ENCODE peak calls at places on chromosomes 5 and 9, in nine cellular contexts. Y, B, M, F, E, J, V, N and Q are unnamed samples.
A peak's percentile ranks its signal among the peaks of the same experiment; 100 is the strongest.

GRCh38 chr5:150386024-150386855 is 26.5 kb downstream of the CD74 start:
- DNase-seq in Y (no peak), B (no peak), M (no peak), F (no peak), E (no peak), J (no peak), V (no peak), N (no peak), Q (no peak)

GRCh38 chr5:109786177-109786576 is 96.5 kb downstream of the MAN2A1 start:
- DNase-seq in Y (no peak), B (no peak), M (no peak), F (no peak), E (no peak), J (no peak), V (no peak), N (no peak), Q (no peak)

GRCh38 chr5:180142008-180142803 is 66.8 kb downstream of the RASGEF1C start:
- DNase-seq in Y (no peak), B (no peak), M (no peak), F (no peak), E (no peak), J (no peak), V (no peak), N (no peak), Q (no peak)

GRCh38 chr9:95954940-95955339 is 79.4 kb downstream of the ERCC6L2 start:
- DNase-seq in Y (no peak), B (no peak), M (no peak), F (no peak), E (no peak), J (no peak), V (no peak), N (no peak), Q (no peak)

GRCh38 chr9:124078641-124079040 is 67.1 kb downstream of the LHX2 start:
- DNase-seq in Y (no peak), B (no peak), M (no peak), F (peak; percentile 35), E (no peak), J (no peak), V (no peak), N (no peak), Q (no peak)

GRCh38 chr5:159937580-159937979 is 21.3 kb downstream of the ADRA1B start:
- DNase-seq in Y (no peak), B (no peak), M (no peak), F (no peak), E (no peak), J (no peak), V (no peak), N (no peak), Q (no peak)

GRCh38 chr5:1172670-1173404 is 28.6 kb upstream of the SLC6A19 start:
- DNase-seq in Y (no peak), B (no peak), M (no peak), F (no peak), E (no peak), J (no peak), V (no peak), N (no peak), Q (no peak)

GRCh38 chr9:89955626-89956025 is 350.8 kb downstream of the GADD45G start:
- DNase-seq in Y (no peak), B (no peak), M (no peak), F (no peak), E (no peak), J (no peak), V (no peak), N (no peak), Q (no peak)

GRCh38 chr9:79694676-79695400 is 123.1 kb downstream of the TLE4 start:
- DNase-seq in Y (no peak), B (no peak), M (no peak), F (no peak), E (no peak), J (no peak), V (no peak), N (no peak), Q (no peak)

GRCh38 chr5:35468811-35469210 is 148.9 kb upstream of the SPEF2 start:
- DNase-seq in Y (no peak), B (no peak), M (no peak), F (no peak), E (no peak), J (no peak), V (no peak), N (no peak), Q (no peak)

GRCh38 chr5:122653087-122654017 is 121.5 kb upstream of the SNX2 start:
- DNase-seq in Y (no peak), B (no peak), M (no peak), F (no peak), E (no peak), J (no peak), V (no peak), N (no peak), Q (no peak)

GRCh38 chr9:5559659-5560058 is 49.3 kb downstream of the PDCD1LG2 start:
- DNase-seq in Y (no peak), B (no peak), M (no peak), F (no peak), E (no peak), J (no peak), V (no peak), N (no peak), Q (no peak)

GRCh38 chr5:168368854-168369253 is 77.4 kb downstream of the WWC1 start:
- DNase-seq in Y (no peak), B (no peak), M (no peak), F (no peak), E (no peak), J (no peak), V (no peak), N (no peak), Q (no peak)

GRCh38 chr9:133029994-133030316 is 842 bp upstream of the GTF3C5 start:
- DNase-seq in Y (no peak), B (no peak), M (no peak), F (no peak), E (no peak), J (no peak), V (no peak), N (no peak), Q (no peak)

GRCh38 chr5:43567967-43568366 is 11.1 kb upstream of the PAIP1 start:
- DNase-seq in Y (no peak), B (no peak), M (no peak), F (no peak), E (no peak), J (no peak), V (no peak), N (no peak), Q (no peak)

GRCh38 chr5:43564289-43564850 is 7.5 kb upstream of the PAIP1 start:
- DNase-seq in Y (no peak), B (no peak), M (no peak), F (no peak), E (no peak), J (no peak), V (no peak), N (no peak), Q (no peak)

GRCh38 chr5:43563321-43563720 is 6.4 kb upstream of the PAIP1 start:
- DNase-seq in Y (no peak), B (no peak), M (no peak), F (no peak), E (no peak), J (no peak), V (no peak), N (no peak), Q (no peak)

GRCh38 chr5:43561346-43561745 is 4.5 kb upstream of the PAIP1 start:
- DNase-seq in Y (no peak), B (no peak), M (no peak), F (no peak), E (no peak), J (no peak), V (no peak), N (no peak), Q (no peak)

GRCh38 chr5:43565043-43565442 is 8.2 kb upstream of the PAIP1 start:
- DNase-seq in Y (no peak), B (no peak), M (no peak), F (no peak), E (no peak), J (no peak), V (no peak), N (no peak), Q (no peak)
- H3K4me3 ChIP-seq in Y (no peak overlapping the region), B (no peak overlapping the region), M (no peak overlapping the region), F (no peak overlapping the region), E (no peak overlapping the region), J (no peak overlapping the region), V (no peak overlapping the region), N (no peak overlapping the region), Q (no peak overlapping the region)

DNA sequence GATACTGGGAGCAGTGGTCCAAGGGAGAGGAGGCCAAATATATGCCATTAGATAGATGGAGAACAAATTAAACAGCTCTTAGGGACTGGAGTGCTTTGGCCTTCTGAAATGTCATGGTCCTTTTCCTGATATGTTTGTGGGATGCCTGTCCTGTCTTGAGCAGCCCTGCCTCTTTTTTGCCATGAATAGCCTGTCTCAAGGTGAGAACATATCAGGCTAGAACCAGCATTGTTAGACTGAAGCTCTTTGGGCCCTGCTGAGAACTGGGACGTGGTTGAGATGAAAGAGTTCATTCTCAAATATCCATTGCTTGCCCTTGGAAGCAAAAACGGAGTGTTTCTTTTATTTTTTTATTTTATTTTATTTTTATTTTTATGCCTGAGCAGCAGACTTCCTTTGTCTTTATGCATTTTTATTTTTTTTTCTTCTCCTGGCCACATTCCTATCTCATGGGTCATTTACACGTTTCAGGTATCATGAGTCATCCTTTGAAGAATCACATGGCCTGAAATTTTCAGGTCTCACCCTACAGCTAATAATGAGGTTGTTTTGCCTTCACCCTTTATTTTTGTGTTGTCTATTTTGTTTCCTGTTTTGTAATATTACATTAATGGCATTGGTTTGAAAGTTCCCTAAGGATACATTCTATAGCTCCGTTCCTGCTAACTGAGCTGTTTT is 371.4 kb downstream of the PSAT1 start:
- DNase-seq in Y (no peak), B (no peak), M (no peak), F (no peak), E (no peak), J (no peak), V (no peak), N (no peak), Q (no peak)
- TF ChIP-seq EP300 in Y (peak; percentile 5), B (no peak), M (no peak), F (no peak), E (no peak), J (no peak), V (no peak), N (no peak), Q (no peak)

DNA sequence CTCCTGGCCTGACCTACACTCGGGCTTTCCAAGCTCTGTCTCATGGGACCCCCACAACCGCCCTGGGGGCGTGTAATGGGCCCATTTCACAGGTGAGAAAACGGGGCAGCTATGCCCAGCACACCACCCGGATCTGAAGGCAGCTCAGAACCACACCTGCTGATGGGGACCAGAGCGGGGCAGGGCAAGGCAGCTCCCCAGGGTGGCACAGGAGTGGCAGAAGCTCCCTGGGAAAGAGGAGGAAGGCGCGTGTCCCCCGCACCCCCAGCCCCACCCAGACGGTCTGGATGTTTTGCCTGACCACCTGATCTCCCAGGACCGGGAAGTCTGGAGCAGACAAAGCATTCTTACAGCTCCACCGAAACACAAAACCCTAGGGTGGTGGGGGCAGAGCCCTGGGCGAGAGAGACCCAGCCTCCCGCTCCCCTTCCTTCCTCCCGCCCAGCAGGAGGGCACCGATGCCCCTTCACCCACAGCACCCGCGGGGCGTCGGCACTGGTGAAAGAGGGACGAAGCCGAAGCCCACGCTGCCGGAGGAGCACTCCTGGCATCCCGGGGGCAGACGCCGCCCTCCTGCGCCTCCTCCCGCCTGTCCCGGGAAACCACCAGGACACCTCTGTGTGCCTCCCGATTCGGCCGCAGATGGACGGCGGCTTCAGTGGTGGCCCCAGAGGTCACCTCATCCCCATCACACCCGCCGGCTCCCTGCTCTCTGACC is 14.5 kb downstream of the NOTCH1 start:
- DNase-seq in Y (no peak), B (no peak), M (no peak), F (no peak), E (no peak), J (no peak), V (no peak), N (no peak), Q (peak; percentile 50)
- TF ChIP-seq CTCF in Y (no peak), B (no peak), M (no peak), F (no peak), E (no peak), J (no peak), V (no peak), N (no peak), Q (no peak)

GRCh38 chr9:21549890-21550289 is 67.8 kb upstream of the IFNE start:
- DNase-seq in Y (no peak), B (no peak), M (no peak), F (no peak), E (no peak), J (no peak), V (no peak), N (no peak), Q (no peak)
- H3K4me3 ChIP-seq in Y (no peak overlapping the region), B (no peak overlapping the region), M (no peak overlapping the region), F (peak overlapping the region; percentile 79), E (no peak overlapping the region), J (no peak overlapping the region), V (no peak overlapping the region), N (no peak overlapping the region), Q (no peak overlapping the region)